ENCODE peak calls at places on chromosomes 1 and 21, in five cellular contexts. T, J, W, G and L are unnamed samples.

GRCh38 chr1:208857471-208857870 is 613.3 kb upstream of the PLXNA2 start:
- DNase-seq in T (no peak), J (no peak), W (no peak), G (no peak), L (no peak)

GRCh38 chr1:19156676-19157075 is 53.4 kb downstream of the UBR4 start:
- DNase-seq in T (peak; percentile 21), J (peak; percentile 65), W (peak; percentile 84), G (no peak), L (no peak)

GRCh38 chr1:100892554-100892953 is 2.1 kb downstream of the EXTL2 start:
- DNase-seq in T (no peak), J (no peak), W (no peak), G (no peak), L (no peak)

GRCh38 chr21:39616373-39616772 is 3.6 kb downstream of the B3GALT5 start:
- DNase-seq in T (no peak), J (no peak), W (no peak), G (no peak), L (no peak)

GRCh38 chr1:53505401-53505800 is 46.2 kb downstream of the DMRTB1 start:
- DNase-seq in T (no peak), J (no peak), W (no peak), G (peak; percentile 14), L (no peak)

GRCh38 chr1:184212649-184213314 is 161.3 kb downstream of the TSEN15 start:
- DNase-seq in T (no peak), J (no peak), W (peak; percentile 87), G (no peak), L (no peak)

GRCh38 chr21:32771134-32771523 is 426 bp downstream of the PAXBP1 start:
- DNase-seq in T (peak; percentile 53), J (peak; percentile 64), W (peak; percentile 62), G (no peak), L (peak; percentile 80)

GRCh38 chr1:64608015-64608650 is 136.7 kb upstream of the RAVER2 start:
- DNase-seq in T (no peak), J (no peak), W (no peak), G (no peak), L (no peak)

GRCh38 chr1:181601186-181601950 is 118.1 kb downstream of the CACNA1E start:
- DNase-seq in T (no peak), J (no peak), W (no peak), G (no peak), L (no peak)

GRCh38 chr1:63024132-63024531 is 240.2 kb downstream of the ATG4C start:
- DNase-seq in T (no peak), J (no peak), W (no peak), G (no peak), L (no peak)

GRCh38 chr1:147391114-147391513 is 148.6 kb downstream of the CHD1L start:
- DNase-seq in T (no peak), J (no peak), W (no peak), G (no peak), L (no peak)

GRCh38 chr21:41439245-41439644 is 13.2 kb downstream of the MX1 start:
- DNase-seq in T (no peak), J (no peak), W (no peak), G (no peak), L (no peak)

GRCh38 chr1:12433323-12434053 is 184.5 kb downstream of the DHRS3 start:
- DNase-seq in T (no peak), J (peak; percentile 66), W (peak; percentile 45), G (no peak), L (peak; percentile 82)

GRCh38 chr1:147542549-147542857 is 1.2 kb downstream of the BCL9 start:
- DNase-seq in T (no peak), J (no peak), W (no peak), G (no peak), L (no peak)

GRCh38 chr21:45415188-45415942 is 10.4 kb downstream of the COL18A1 start:
- DNase-seq in T (no peak), J (no peak), W (no peak), G (no peak), L (no peak)

GRCh38 chr1:246695136-246695535 is 29.1 kb upstream of the SCCPDH start:
- DNase-seq in T (no peak), J (no peak), W (no peak), G (no peak), L (no peak)

GRCh38 chr1:18939398-18940302 is 16.8 kb downstream of the IFFO2 start:
- DNase-seq in T (no peak), J (no peak), W (peak; percentile 47), G (no peak), L (no peak)

GRCh38 chr1:27135920-27136551 is 18.9 kb downstream of the SLC9A1 start:
- DNase-seq in T (no peak), J (no peak), W (no peak), G (no peak), L (no peak)

GRCh38 chr1:29703596-29703995 is 467.3 kb downstream of the PTPRU start:
- DNase-seq in T (no peak), J (no peak), W (peak; percentile 62), G (peak; percentile 8), L (no peak)

GRCh38 chr1:154405762-154406571 is 824 bp downstream of the IL6R start:
- DNase-seq in T (peak; percentile 27), J (peak; percentile 95), W (peak; percentile 66), G (peak; percentile 22), L (peak; percentile 97)

GRCh38 chr1:8276173-8276914 is 41.6 kb upstream of the SLC45A1 start:
- DNase-seq in T (no peak), J (no peak), W (no peak), G (no peak), L (no peak)